ENCODE peak calls at places on chromosomes 7 and 10, in seven cellular contexts. B is body of pancreas, I is fibroblast of mammary gland, R is AG04450, Q is IMR-90, L is brain microvascular endothelial cell, M is prostate gland. Z is an unnamed sample.

GRCh38 chr10:103598654-103599115 is 105.2 kb downstream of the NEURL1 start:
- DNase-seq in I (peak; percentile 84), R (peak; percentile 60), B (peak; percentile 68), L (peak; percentile 63), M (peak; percentile 72), Q (peak; percentile 82), Z (peak; percentile 21)

GRCh38 chr7:116455009-116455408 is 44.5 kb upstream of the CAV2 start:
- DNase-seq in I (peak; percentile 89), M (no peak), Q (peak; percentile 87), L (no peak), B (no peak), R (no peak), Z (peak; percentile 13)

GRCh38 chr7:156943091-156944041 is 6.1 kb upstream of the NOM1 start:
- DNase-seq in Q (no peak), I (no peak), M (no peak), B (peak; percentile 57), L (no peak), R (no peak), Z (no peak)

GRCh38 chr10:42954776-42955492 is 121.9 kb upstream of the RET start:
- DNase-seq in Q (no peak), I (no peak), L (no peak), R (no peak), M (no peak), B (no peak), Z (no peak)

GRCh38 chr10:44914891-44915290 is 3.8 kb downstream of the TMEM72 start:
- DNase-seq in M (no peak), L (no peak), Q (no peak), R (no peak), I (no peak), B (no peak), Z (no peak)

GRCh38 chr7:18393465-18394118 is 102.0 kb upstream of the HDAC9 start:
- DNase-seq in Q (no peak), M (no peak), R (no peak), B (no peak), L (no peak), I (no peak), Z (peak; percentile 5)

GRCh38 chr10:89793649-89794254 is 92.4 kb downstream of the KIF20B start:
- DNase-seq in I (peak; percentile 75), Q (peak; percentile 74), R (peak; percentile 55), B (peak; percentile 47), L (peak; percentile 59), M (peak; percentile 41), Z (peak; percentile 33)

GRCh38 chr10:77105756-77106155 is 531.9 kb downstream of the KCNMA1 start:
- DNase-seq in L (no peak), Q (peak; percentile 42), R (no peak), B (no peak), M (no peak), I (peak; percentile 92), Z (peak; percentile 44)

GRCh38 chr10:110076559-110077318 is 69.0 kb downstream of the ADD3 start:
- DNase-seq in R (no peak), Q (peak; percentile 68), M (peak; percentile 8), I (peak; percentile 95), B (peak; percentile 60), L (peak; percentile 87), Z (peak; percentile 94)

GRCh38 chr10:43679509-43679908 is 30.8 kb upstream of the ZNF32 start:
- DNase-seq in L (no peak), R (no peak), Q (no peak), B (peak; percentile 95), I (no peak), M (peak; percentile 76), Z (no peak)

GRCh38 chr7:47362984-47363383 is 218.9 kb downstream of the TNS3 start:
- DNase-seq in Q (no peak), L (no peak), B (no peak), I (no peak), M (no peak), R (no peak), Z (no peak)

GRCh38 chr10:86363833-86364511 is 2.6 kb downstream of the GRID1 start:
- DNase-seq in B (no peak), I (no peak), R (no peak), M (no peak), Q (no peak), L (no peak), Z (no peak)

GRCh38 chr7:37927739-37928444 is 7.5 kb downstream of the EPDR1 start:
- DNase-seq in I (peak; percentile 41), M (no peak), R (no peak), B (no peak), Q (no peak), L (no peak), Z (no peak)

GRCh38 chr7:150990416-150991186 is at the start of gene NOS3:
- DNase-seq in I (no peak), Q (no peak), L (no peak), B (no peak), R (no peak), M (no peak), Z (no peak)

GRCh38 chr7:139825666-139826290 is 3.3 kb upstream of the TBXAS1 start:
- DNase-seq in R (peak; percentile 7), L (peak; percentile 60), M (no peak), B (no peak), I (peak; percentile 71), Q (peak; percentile 81), Z (no peak)

GRCh38 chr10:70590663-70591416 is 11.7 kb downstream of the PRF1 start:
- DNase-seq in M (no peak), I (no peak), R (no peak), Q (no peak), L (no peak), B (no peak), Z (no peak)

GRCh38 chr10:79628083-79628482 is 17.3 kb downstream of the SFTPA1 start:
- DNase-seq in R (no peak), L (no peak), Q (no peak), M (no peak), I (no peak), B (no peak), Z (no peak)

GRCh38 chr10:116444527-116445142 is 17.0 kb downstream of the PNLIPRP3 start:
- DNase-seq in Q (peak; percentile 31), I (peak; percentile 41), B (peak; percentile 46), M (no peak), L (peak; percentile 22), R (peak; percentile 21), Z (no peak)

GRCh38 chr7:39069046-39069445 is 91.3 kb downstream of the POU6F2 start:
- DNase-seq in I (no peak), R (no peak), B (no peak), M (no peak), Q (no peak), L (no peak), Z (no peak)

GRCh38 chr10:104057717-104058116 is 28.0 kb downstream of the COL17A1 start:
- DNase-seq in R (no peak), L (no peak), Q (no peak), I (no peak), B (no peak), M (no peak), Z (no peak)

GRCh38 chr10:48416584-48417232 is 110.2 kb downstream of the MAPK8 start:
- DNase-seq in Q (no peak), I (no peak), M (no peak), R (no peak), B (no peak), L (no peak), Z (no peak)

DNA sequence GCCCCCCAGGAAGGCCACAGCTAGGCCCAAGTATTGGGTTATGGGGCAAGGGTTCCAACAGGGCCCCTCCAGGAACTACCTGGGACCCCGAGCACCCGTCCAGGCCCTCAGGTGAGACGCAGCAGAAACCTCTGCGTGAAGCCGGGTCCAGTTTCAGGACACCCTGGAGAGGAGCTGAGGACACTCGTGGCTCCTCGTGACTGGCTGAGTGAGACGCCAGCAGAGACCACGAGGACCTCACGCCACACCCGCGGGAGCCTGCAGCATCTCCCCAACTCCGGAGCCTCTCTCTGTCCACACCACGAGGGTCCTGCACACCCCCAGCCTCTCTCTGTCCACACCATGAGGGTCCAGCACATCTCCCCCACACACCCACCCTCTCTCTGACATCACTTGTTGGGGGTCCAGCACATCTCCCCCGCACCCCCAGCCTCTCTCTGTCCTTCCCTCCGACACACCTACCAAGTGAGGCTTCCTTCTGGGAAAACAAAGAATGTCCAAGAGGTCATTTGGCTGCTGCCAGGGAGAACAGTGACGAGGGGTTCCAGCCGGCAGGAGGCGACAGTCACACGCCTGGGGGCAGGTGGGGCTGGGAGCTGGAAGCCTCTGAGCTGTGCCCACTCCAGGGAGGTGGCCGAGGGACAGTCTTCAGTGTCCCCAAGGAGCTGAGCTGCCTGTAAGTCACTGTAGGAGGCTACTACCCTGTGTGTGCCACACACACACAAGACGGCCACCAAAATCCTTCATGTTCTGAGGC is 46.1 kb upstream of the PPP2R2D start:
- DNase-seq in R (no peak), L (no peak), I (no peak), B (no peak), Q (no peak), M (no peak), Z (no peak)
- TF ChIP-seq CTCF in R (no peak), L (no peak), I (no peak), B (no peak), Q (no peak), M (no peak), Z (no peak)

DNA sequence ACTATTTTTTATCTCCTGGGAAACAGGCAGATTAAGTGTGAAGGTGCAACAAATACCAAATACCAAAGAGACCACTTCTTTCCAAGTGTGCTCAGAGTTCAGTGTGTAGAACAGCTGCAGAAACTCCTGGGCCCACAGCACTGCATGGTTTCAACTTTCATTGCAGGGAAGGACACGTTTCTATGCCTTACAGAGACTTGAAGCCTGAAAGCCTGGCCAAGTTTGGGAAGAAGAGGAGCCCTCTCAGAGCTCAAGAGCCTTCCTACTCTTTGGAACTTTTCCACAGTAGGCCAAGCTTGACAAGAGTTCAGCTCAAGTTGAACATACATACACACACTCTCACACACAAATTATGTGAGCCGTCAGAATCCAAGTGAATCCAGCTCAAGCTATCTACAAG is 2.5 kb downstream of the HOXA4 start:
- DNase-seq in B (no peak), L (no peak), Q (peak; percentile 78), R (peak; percentile 72), I (no peak), M (no peak), Z (no peak)
- H3K4me3 ChIP-seq in B (no peak overlapping the region), L (no peak overlapping the region), Q (no peak overlapping the region), R (no peak overlapping the region), I (no peak overlapping the region), M (no peak overlapping the region), Z (no peak overlapping the region)

GRCh38 chr7:131861620-131862346 is 305.4 kb upstream of the PODXL start:
- DNase-seq in I (no peak), M (no peak), B (no peak), R (no peak), L (no peak), Q (peak; percentile 34), Z (no peak)

DNA sequence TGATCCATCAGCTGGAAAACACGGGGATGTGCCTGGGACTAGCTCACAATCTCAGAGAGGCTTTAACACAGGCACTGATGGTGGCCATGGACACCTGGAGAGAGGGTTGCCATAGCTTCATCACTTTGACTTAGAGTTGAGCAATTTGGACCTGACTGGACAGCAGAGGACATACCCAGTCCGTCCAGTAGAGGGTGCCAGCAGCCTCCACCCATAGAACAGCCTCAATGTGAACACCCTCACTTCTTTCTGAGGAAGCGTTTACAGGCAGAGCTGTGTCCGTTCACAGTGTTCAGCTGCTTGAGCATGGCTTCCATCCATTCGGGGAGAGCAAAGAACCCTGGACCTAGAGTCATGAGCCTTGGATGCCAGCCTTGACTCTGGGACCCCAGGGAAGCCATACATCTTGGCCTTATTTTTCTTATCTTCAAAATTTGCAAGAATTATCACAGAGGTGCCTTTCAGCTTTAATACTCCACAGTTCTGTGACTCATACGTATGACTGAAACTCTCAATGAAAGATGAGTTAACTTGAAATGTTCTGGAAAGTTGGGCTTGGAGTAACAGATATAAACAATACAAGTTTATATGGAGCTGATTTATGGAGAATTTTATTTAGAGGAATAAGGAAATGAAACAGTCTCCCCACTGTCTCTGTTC is 302.9 kb upstream of the PODXL start:
- DNase-seq in B (peak; percentile 71), R (peak; percentile 26), Q (peak; percentile 62), M (peak; percentile 61), I (peak; percentile 60), L (peak; percentile 76), Z (peak; percentile 42)
- TF ChIP-seq CTCF in B (peak; percentile 76), R (peak; percentile 94), Q (peak; percentile 75), M (peak; percentile 70), I (peak; percentile 94), L (peak; percentile 98), Z (peak; percentile 97)

GRCh38 chr7:27149817-27150567 is 2.4 kb downstream of the HOXA3 start:
- DNase-seq in L (no peak), B (no peak), I (no peak), M (peak; percentile 23), Q (no peak), R (no peak), Z (no peak)
- H3K4me3 ChIP-seq in L (no peak overlapping the region), B (no peak overlapping the region), I (peak overlapping the region; percentile 72), M (peak overlapping the region; percentile 39), Q (peak overlapping the region; percentile 54), R (peak overlapping the region; percentile 73), Z (peak overlapping the region; percentile 65)

Z was measured in AG09309.